ENCODE peak calls at places on chromosomes 5 and 9, in six cellular contexts. J is HEK293T; P is CD8-positive, alpha-beta T cell; B is neuronal stem cell; A is progenitor cell of endocrine pancreas; V is left cardiac atrium. D is an unnamed sample.
A peak's percentile ranks its signal among the peaks of the same experiment; 100 is the strongest.

GRCh38 chr5:38290028-38290653 is 31.8 kb downstream of the EGFLAM start:
- DNase-seq in J (no peak), P (no peak), V (no peak), A (no peak), B (no peak), D (peak; percentile 5)

GRCh38 chr5:38193015-38193581 is 65.3 kb upstream of the EGFLAM start:
- DNase-seq in A (peak; percentile 59), P (peak; percentile 34), B (peak; percentile 59), V (peak; percentile 64), J (peak; percentile 76), D (peak; percentile 82)

GRCh38 chr5:14869286-14870164 is 2.1 kb downstream of the ANKH start:
- DNase-seq in P (no peak), A (no peak), V (no peak), J (no peak), B (no peak), D (no peak)

GRCh38 chr9:61667559-61668121 is 477.8 kb downstream of the SPATA31A7 start:
- DNase-seq in P (no peak), V (no peak), A (no peak), B (no peak), J (no peak), D (peak; percentile 1)

GRCh38 chr5:140555747-140556312 is 1.4 kb downstream of the SRA1 start:
- DNase-seq in V (no peak), P (no peak), A (no peak), J (no peak), B (no peak), D (no peak)

GRCh38 chr9:88826651-88827245 is 164.5 kb upstream of the S1PR3 start:
- DNase-seq in J (no peak), A (no peak), P (no peak), B (no peak), V (no peak), D (no peak)

GRCh38 chr5:36654598-36654997 is 48.2 kb downstream of the SLC1A3 start:
- DNase-seq in A (no peak), P (no peak), B (no peak), J (no peak), V (no peak), D (no peak)

GRCh38 chr9:138009456-138010273 is 132.1 kb downstream of the CACNA1B start:
- DNase-seq in J (no peak), P (no peak), A (peak; percentile 8), V (no peak), B (no peak), D (no peak)

GRCh38 chr9:126468141-126468825 is 141.7 kb downstream of the MVB12B start:
- DNase-seq in J (no peak), P (no peak), V (no peak), A (no peak), B (no peak), D (no peak)

GRCh38 chr9:31916591-31917223 is 467.7 kb upstream of the ACO1 start:
- DNase-seq in P (no peak), J (no peak), B (no peak), V (no peak), A (no peak), D (no peak)

GRCh38 chr9:92720807-92721535 is 43.7 kb downstream of the BICD2 start:
- DNase-seq in P (no peak), V (no peak), B (no peak), J (no peak), A (no peak), D (no peak)

GRCh38 chr9:12657233-12657632 is 36.0 kb upstream of the TYRP1 start:
- DNase-seq in A (no peak), B (no peak), J (no peak), P (no peak), V (no peak), D (no peak)

GRCh38 chr5:122493091-122493775 is 181.2 kb downstream of the SNCAIP start:
- DNase-seq in V (peak; percentile 78), A (peak; percentile 11), B (no peak), P (no peak), J (peak; percentile 39), D (no peak)

GRCh38 chr5:82620957-82621600 is 342.9 kb upstream of the RPS23 start:
- DNase-seq in A (no peak), J (no peak), V (no peak), B (no peak), P (no peak), D (peak; percentile 49)

GRCh38 chr9:125989524-125990180 is 242.5 kb downstream of the PBX3 start:
- DNase-seq in V (no peak), P (no peak), A (no peak), J (no peak), B (no peak), D (no peak)

GRCh38 chr5:27234916-27235315 is 196.5 kb upstream of the CDH9 start:
- DNase-seq in J (no peak), P (no peak), B (no peak), V (no peak), A (no peak), D (no peak)

GRCh38 chr9:124454791-124455443 is 4.7 kb downstream of the ADGRD2 start:
- DNase-seq in B (no peak), P (no peak), J (no peak), A (no peak), V (no peak), D (no peak)

GRCh38 chr5:143979044-143979690 is 167.2 kb downstream of the HMHB1 start:
- DNase-seq in B (no peak), P (no peak), A (no peak), V (no peak), J (no peak), D (no peak)

GRCh38 chr9:71767421-71768321 is 642 bp downstream of the CEMIP2 start:
- DNase-seq in P (no peak), J (no peak), V (peak; percentile 33), B (peak; percentile 59), A (no peak), D (peak; percentile 41)

GRCh38 chr5:120848883-120849282 is 384.8 kb downstream of the PRR16 start:
- DNase-seq in A (no peak), J (no peak), V (no peak), P (no peak), B (no peak), D (peak; percentile 39)